ENCODE peak calls at places on chromosomes 4 and X, in seven cellular contexts. P is AG04450, Y is spleen, Q is neural progenitor cell, L is upper lobe of right lung, N is psoas muscle, I is H9. K is an unnamed sample.

GRCh38 chr4:41879552-41879951 is 55.7 kb upstream of the TMEM33 start:
- DNase-seq in I (no peak), Y (no peak), Q (no peak), L (no peak), N (no peak), P (no peak), K (no peak)

GRCh38 chr4:152482211-152482610 is 53.7 kb downstream of the FBXW7 start:
- DNase-seq in Q (no peak), L (no peak), N (no peak), P (no peak), Y (no peak), I (no peak), K (no peak)

GRCh38 chr4:1591107-1591506 is 93.0 kb downstream of the FAM53A start:
- DNase-seq in Y (peak), P (no peak), N (no peak), Q (no peak), I (no peak), L (no peak), K (no peak)

GRCh38 chr4:169665039-169665732 is 44.8 kb downstream of the CLCN3 start:
- DNase-seq in I (no peak), P (no peak), Q (no peak), Y (no peak), L (no peak), N (no peak), K (no peak)

GRCh38 chrX:115324194-115324593 is 34.7 kb downstream of the LUZP4 start:
- DNase-seq in Q (no peak), I (no peak), Y (no peak), N (peak), L (peak), P (no peak), K (no peak)

GRCh38 chr4:8819019-8819418 is 52.6 kb downstream of the HMX1 start:
- DNase-seq in Y (no peak), P (no peak), I (no peak), Q (peak), L (peak), N (no peak), K (no peak)

GRCh38 chrX:15483897-15484296 is 9.2 kb downstream of the PIR start:
- DNase-seq in I (no peak), Q (no peak), Y (no peak), L (no peak), N (no peak), P (no peak), K (no peak)

GRCh38 chr4:55162396-55162795 is 37.0 kb upstream of the KDR start:
- DNase-seq in L (no peak), Y (no peak), P (no peak), N (no peak), Q (no peak), I (no peak), K (no peak)

GRCh38 chrX:128052303-128052702 is at the start of gene ACTRT1:
- DNase-seq in Q (no peak), Y (no peak), P (no peak), N (no peak), I (no peak), L (no peak), K (no peak)

GRCh38 chr4:27057662-27058061 is 197.0 kb downstream of the STIM2 start:
- DNase-seq in I (no peak), P (no peak), Y (no peak), N (no peak), Q (no peak), L (no peak), K (no peak)

GRCh38 chr4:19844436-19844835 is 407.3 kb upstream of the SLIT2 start:
- DNase-seq in Q (no peak), Y (no peak), L (no peak), N (no peak), P (peak), I (no peak), K (no peak)

GRCh38 chr4:87046111-87046510 is 111.3 kb downstream of the AFF1 start:
- DNase-seq in P (no peak), L (no peak), Q (no peak), Y (no peak), N (no peak), I (no peak), K (no peak)

GRCh38 chr4:15149842-15150592 is 147.7 kb downstream of the CPEB2 start:
- DNase-seq in Q (peak), Y (peak), L (peak), I (peak), N (peak), P (peak), K (no peak)

GRCh38 chrX:47217121-47217851 is 1.2 kb upstream of the CDK16 start:
- DNase-seq in P (no peak), I (peak), N (peak), Q (no peak), L (no peak), Y (peak), K (no peak)

GRCh38 chr4:82746705-82747567 is 51.7 kb downstream of the SCD5 start:
- DNase-seq in I (no peak), Q (no peak), Y (peak), L (no peak), N (no peak), P (no peak), K (no peak)

GRCh38 chrX:24231169-24231568 is 81.6 kb downstream of the ZFX start:
- DNase-seq in L (no peak), P (peak), Y (no peak), Q (no peak), I (no peak), N (no peak), K (no peak)

GRCh38 chrX:131595120-131595519 is 51.2 kb downstream of the OR13H1 start:
- DNase-seq in L (no peak), I (no peak), P (no peak), Q (no peak), N (no peak), Y (no peak), K (no peak)

GRCh38 chr4:28686618-28687017 is 1826.0 kb downstream of the STIM2 start:
- DNase-seq in Q (peak), Y (peak), N (no peak), P (no peak), L (no peak), I (peak), K (peak)

GRCh38 chr4:164136181-164136616 is 617.7 kb upstream of the SMIM31 start:
- DNase-seq in I (no peak), L (no peak), Y (no peak), P (no peak), Q (peak), N (no peak), K (no peak)

GRCh38 chr4:118927976-118928375 is 39.3 kb downstream of the SYNPO2 start:
- DNase-seq in L (no peak), Y (no peak), P (no peak), I (no peak), Q (no peak), N (no peak), K (no peak)

GRCh38 chrX:53714580-53715335 is 28.2 kb upstream of the HUWE1 start:
- DNase-seq in L (peak), Q (no peak), N (no peak), Y (no peak), P (no peak), I (no peak), K (no peak)

GRCh38 chr4:64068096-64068495 is 341.2 kb downstream of the TECRL start:
- DNase-seq in I (no peak), N (no peak), P (no peak), Y (no peak), L (no peak), Q (no peak), K (no peak)

GRCh38 chr4:26859762-26860156 is 882 bp upstream of the STIM2 start:
- DNase-seq in N (no peak), I (no peak), L (no peak), P (no peak), Q (no peak), Y (no peak), K (no peak)

GRCh38 chr4:169115897-169116254 is 105.8 kb upstream of the CBR4 start:
- DNase-seq in N (no peak), I (no peak), Q (no peak), L (no peak), Y (no peak), P (peak), K (peak)

GRCh38 chr4:169996379-169997245 is 29.6 kb downstream of the MFAP3L start:
- DNase-seq in Q (no peak), Y (no peak), I (no peak), P (no peak), N (no peak), L (no peak), K (no peak)

GRCh38 chr4:41466249-41466648 is 71.7 kb upstream of the LIMCH1 start:
- DNase-seq in L (no peak), Y (no peak), Q (no peak), I (no peak), N (no peak), P (no peak), K (no peak)

GRCh38 chrX:24343719-24344118 is 16.7 kb upstream of the SUPT20HL1 start:
- DNase-seq in Q (no peak), P (no peak), I (no peak), Y (no peak), L (no peak), N (no peak), K (no peak)

GRCh38 chrX:130024127-130024526 is 41.7 kb downstream of the BCORL1 start:
- DNase-seq in P (no peak), L (peak), I (peak), N (peak), Y (peak), Q (peak), K (no peak)

GRCh38 chr4:3480528-3481112 is 17.5 kb downstream of the DOK7 start:
- DNase-seq in P (peak), N (peak), I (peak), Y (peak), Q (peak), L (peak), K (no peak)

GRCh38 chr4:93448691-93449293 is 379.8 kb upstream of the ATOH1 start:
- DNase-seq in L (no peak), P (no peak), Y (no peak), I (no peak), N (no peak), Q (no peak), K (no peak)

GRCh38 chr4:155307731-155308277 is 69.0 kb downstream of the MAP9 start:
- DNase-seq in I (no peak), L (no peak), N (no peak), Y (no peak), P (no peak), Q (peak), K (no peak)

GRCh38 chrX:72305286-72306084 is at the start of gene CITED1:
- DNase-seq in N (no peak), L (no peak), P (no peak), I (peak), Y (no peak), Q (peak), K (no peak)

GRCh38 chr4:140237616-140238352 is 83.8 kb upstream of the MAML3 start:
- DNase-seq in I (peak), P (peak), Y (peak), L (peak), N (peak), Q (peak), K (no peak)

GRCh38 chrX:22116585-22117546 is 84.7 kb downstream of the PHEX start:
- DNase-seq in Y (no peak), P (no peak), Q (no peak), L (no peak), N (no peak), I (no peak), K (no peak)
- H3K27ac ChIP-seq in Y (no peak), P (no peak), Q (no peak), L (no peak), N (no peak), I (no peak), K (no peak)

GRCh38 chr4:5808081-5808741 is 84.7 kb downstream of the CRMP1 start:
- DNase-seq in P (no peak), I (no peak), L (no peak), Q (no peak), N (no peak), Y (peak), K (no peak)
- TF ChIP-seq CTCF in P (no peak), I (no peak), L (no peak), Q (no peak), N (no peak), Y (no peak), K (no peak)

DNA sequence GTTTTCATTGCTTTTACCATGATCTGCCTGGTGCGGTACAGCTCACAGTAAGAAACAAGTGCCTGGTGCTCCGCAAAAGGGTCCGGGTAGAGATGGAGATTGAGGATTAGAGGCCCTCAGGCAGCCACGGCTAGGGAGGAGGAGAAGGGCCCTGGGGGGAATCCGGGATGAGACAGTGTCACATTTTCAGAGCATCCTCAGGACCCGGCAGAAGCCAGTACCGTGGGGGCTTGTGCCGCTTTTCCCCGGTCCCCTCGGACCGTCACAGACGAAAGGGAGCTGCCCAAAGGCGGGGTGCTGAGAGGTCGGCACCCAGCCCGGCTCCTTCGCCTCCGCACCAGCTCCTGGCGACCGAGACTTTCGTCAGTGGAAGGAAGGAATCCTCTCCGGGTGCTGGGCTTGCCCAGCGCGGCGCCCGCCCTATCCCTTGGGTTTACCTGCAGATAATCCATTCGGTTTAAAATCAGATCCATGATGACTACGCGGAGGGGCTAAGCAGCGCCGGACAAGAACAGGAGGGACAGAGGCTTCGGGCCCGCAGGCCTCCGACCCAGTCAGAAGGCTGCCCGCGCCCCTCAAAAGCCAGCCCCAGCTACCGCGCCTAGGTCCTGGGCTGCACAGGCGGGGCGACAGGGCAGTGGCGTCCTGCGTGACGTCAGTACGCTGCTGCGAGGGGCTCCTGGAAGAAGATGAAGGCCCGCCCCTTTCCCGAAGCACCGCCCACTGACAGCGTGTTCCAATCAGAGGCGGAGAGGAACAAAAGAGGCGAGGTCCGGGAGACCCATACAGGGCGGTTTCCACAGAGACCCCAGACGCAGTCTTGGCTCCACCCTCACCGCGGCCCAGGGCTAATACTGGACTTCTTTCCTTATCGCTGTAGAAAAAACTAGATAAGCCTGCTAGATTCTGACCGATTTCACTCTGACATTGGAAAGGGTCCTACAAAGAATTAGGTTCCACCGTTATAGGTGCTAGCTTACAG is at the start of gene BBS7:
- DNase-seq in N (peak), Y (peak), L (peak), P (peak), I (peak), Q (peak), K (peak)
- H3K27ac ChIP-seq in N (peak), Y (peak), L (peak), P (peak), I (no peak), Q (peak), K (peak)

DNA sequence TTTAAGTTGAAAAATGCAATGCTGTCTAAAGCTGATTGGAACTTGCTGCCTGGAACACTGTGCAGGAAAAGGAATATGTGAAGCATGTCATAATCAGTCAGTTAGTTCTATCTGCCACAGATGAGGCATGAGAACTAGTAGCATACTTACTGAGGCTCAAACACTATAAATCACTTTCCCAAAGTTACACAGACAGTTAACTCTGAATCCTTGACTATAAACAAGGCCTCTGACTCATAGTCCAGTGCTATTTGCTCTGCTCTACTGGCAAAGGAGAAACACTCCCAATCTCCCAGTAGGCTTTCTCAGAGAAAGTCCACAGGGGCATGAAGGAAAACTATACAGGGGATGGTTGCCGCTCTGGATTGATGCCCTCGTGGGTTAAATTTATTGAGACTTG is 2078.4 kb upstream of the TENM3 start:
- DNase-seq in I (no peak), Q (no peak), N (no peak), P (peak), Y (no peak), L (no peak), K (no peak)
- TF ChIP-seq CTCF in I (no peak), Q (no peak), N (no peak), P (no peak), Y (no peak), L (no peak), K (no peak)

GRCh38 chrX:150050387-150050786 is 112.1 kb upstream of the EOLA2 start:
- DNase-seq in P (no peak), N (no peak), I (no peak), Q (no peak), L (no peak), Y (no peak), K (no peak)
- H3K27ac ChIP-seq in P (no peak), N (no peak), I (no peak), Q (no peak), L (no peak), Y (no peak), K (peak)

DNA sequence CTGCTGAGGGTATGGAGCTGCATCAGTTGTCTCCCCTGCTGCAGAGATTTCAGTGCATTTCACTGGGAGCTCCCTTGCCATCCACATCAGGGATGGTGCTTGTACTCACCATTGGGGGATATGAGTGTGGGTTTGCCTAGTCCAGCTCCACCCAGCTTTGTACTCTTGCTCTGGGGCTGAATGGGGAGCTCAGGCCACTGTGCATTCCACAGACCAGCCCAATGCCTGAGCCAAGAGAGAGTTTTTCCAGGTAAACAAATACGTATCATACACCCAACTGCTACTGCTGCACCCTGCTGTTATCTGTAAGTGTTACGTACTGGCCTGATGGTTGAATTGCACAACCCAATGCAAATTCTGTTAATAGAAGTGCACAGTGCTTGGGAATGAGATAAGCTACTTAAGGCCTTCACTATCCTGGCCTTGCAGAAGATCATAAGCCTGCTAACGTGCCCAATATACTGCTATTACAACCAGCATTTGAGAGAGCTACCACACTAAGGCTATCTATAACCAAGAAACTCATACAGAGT is 205.0 kb upstream of the DMD start:
- DNase-seq in N (no peak), I (no peak), P (no peak), Q (no peak), Y (no peak), L (peak), K (no peak)
- TF ChIP-seq CTCF in N (no peak), I (no peak), P (no peak), Q (no peak), Y (no peak), L (no peak), K (no peak)

K was measured in RWPE2.